ENCODE peak calls at places on chromosomes 3 and 15, in eight cellular contexts. W is effector memory CD4-positive, alpha-beta T cell; Z is psoas muscle; C is PC-3; G is mammary epithelial cell; F is right cardiac atrium; S is upper lobe of right lung; Y is sigmoid colon. I is an unnamed sample. For H3K9me3, the result is how much of the 10 kb centered on the place peaks cover.

GRCh38 chr15:36356978-36357582 is 222.3 kb upstream of the CDIN1 start:
- DNase-seq in W (no peak), Z (no peak), C (no peak), G (no peak), F (no peak), S (no peak), Y (no peak), I (no peak)

GRCh38 chr15:84871428-84871985 is 13.0 kb upstream of the SLC28A1 start:
- DNase-seq in W (no peak), Z (no peak), C (no peak), G (no peak), F (no peak), S (no peak), Y (no peak), I (no peak)

GRCh38 chr3:187852842-187853727 is 107.8 kb upstream of the BCL6 start:
- DNase-seq in W (no peak), Z (no peak), C (no peak), G (peak), F (no peak), S (no peak), Y (no peak), I (no peak)

GRCh38 chr15:88166330-88166993 is 90.1 kb downstream of the NTRK3 start:
- DNase-seq in W (no peak), Z (no peak), C (peak), G (no peak), F (no peak), S (no peak), Y (no peak), I (no peak)

GRCh38 chr15:80186066-80186465 is 33.3 kb downstream of the FAH start:
- DNase-seq in W (no peak), Z (no peak), C (no peak), G (no peak), F (no peak), S (no peak), Y (no peak), I (no peak)

GRCh38 chr3:4748701-4749378 is 230.4 kb upstream of the BHLHE40 start:
- DNase-seq in W (no peak), Z (no peak), C (no peak), G (no peak), F (no peak), S (no peak), Y (no peak), I (no peak)

GRCh38 chr15:33007295-33007855 is 187.1 kb downstream of the FMN1 start:
- DNase-seq in W (no peak), Z (no peak), C (peak), G (peak), F (no peak), S (no peak), Y (no peak), I (no peak)

GRCh38 chr15:92383528-92384326 is 10.0 kb upstream of the ST8SIA2 start:
- DNase-seq in W (no peak), Z (no peak), C (peak), G (no peak), F (peak), S (no peak), Y (no peak), I (peak)

GRCh38 chr15:41621200-41622193 is 38.7 kb upstream of the MGA start:
- DNase-seq in W (peak), Z (peak), C (peak), G (peak), F (peak), S (peak), Y (peak), I (peak)

GRCh38 chr15:45522931-45523331 is 376 bp upstream of the SLC30A4 start:
- DNase-seq in W (no peak), Z (no peak), C (peak), G (peak), F (no peak), S (no peak), Y (no peak), I (peak)

GRCh38 chr15:35209838-35210237 is 124.7 kb upstream of the NANOGP8 start:
- DNase-seq in W (no peak), Z (no peak), C (peak), G (peak), F (no peak), S (no peak), Y (no peak), I (no peak)

GRCh38 chr3:20668411-20668810 is 482.4 kb upstream of the SGO1 start:
- DNase-seq in W (no peak), Z (no peak), C (peak), G (no peak), F (peak), S (no peak), Y (no peak), I (no peak)

GRCh38 chr3:123158330-123158729 is 43.4 kb upstream of the SEC22A start:
- DNase-seq in W (no peak), Z (no peak), C (peak), G (no peak), F (no peak), S (no peak), Y (no peak), I (no peak)

GRCh38 chr3:122247825-122248185 is 64.3 kb downstream of the CASR start:
- DNase-seq in W (no peak), Z (no peak), C (no peak), G (no peak), F (no peak), S (no peak), Y (no peak), I (no peak)

GRCh38 chr3:44476181-44476599 is 1.3 kb downstream of the ZNF445 start:
- DNase-seq in W (no peak), Z (no peak), C (peak), G (peak), F (no peak), S (no peak), Y (no peak), I (no peak)

GRCh38 chr15:38049876-38050275 is 115.4 kb downstream of the TMCO5A start:
- DNase-seq in W (no peak), Z (no peak), C (peak), G (no peak), F (no peak), S (no peak), Y (no peak), I (no peak)

GRCh38 chr15:63504979-63505841 is 817 bp downstream of the USP3 start:
- DNase-seq in W (peak), Z (peak), C (peak), G (peak), F (peak), S (peak), Y (peak), I (peak)

GRCh38 chr15:44726568-44727461 is 9.5 kb upstream of the TRIM69 start:
- DNase-seq in W (peak), Z (no peak), C (peak), G (peak), F (no peak), S (no peak), Y (peak), I (peak)

GRCh38 chr15:63195257-63196023 is 6.0 kb downstream of the RAB8B start:
- DNase-seq in W (no peak), Z (no peak), C (no peak), G (no peak), F (peak), S (no peak), Y (peak), I (no peak)

GRCh38 chr15:92801412-92801773 is 98.7 kb upstream of the CHD2 start:
- DNase-seq in W (no peak), Z (no peak), C (peak), G (peak), F (no peak), S (no peak), Y (no peak), I (no peak)

GRCh38 chr3:151209652-151210051 is 6.6 kb upstream of the GPR171 start:
- DNase-seq in W (no peak), Z (no peak), C (no peak), G (peak), F (no peak), S (no peak), Y (no peak), I (no peak)

GRCh38 chr3:11581237-11582122 is 62.2 kb downstream of the VGLL4 start:
- DNase-seq in W (no peak), Z (no peak), C (no peak), G (peak), F (no peak), S (no peak), Y (no peak), I (no peak)

GRCh38 chr3:12901631-12902045 is 60.3 kb upstream of the RPL32 start:
- DNase-seq in W (no peak), Z (peak), C (no peak), G (no peak), F (peak), S (no peak), Y (no peak), I (no peak)

GRCh38 chr3:52787672-52788625 is 6.6 kb upstream of the ITIH3 start:
- DNase-seq in W (no peak), Z (no peak), C (no peak), G (no peak), F (no peak), S (no peak), Y (peak), I (no peak)

GRCh38 chr3:194262345-194263305 is 88.5 kb downstream of the CPN2 start:
- DNase-seq in W (no peak), Z (no peak), C (no peak), G (no peak), F (no peak), S (peak), Y (no peak), I (no peak)

GRCh38 chr3:133886031-133886722 is 9.5 kb downstream of the RAB6B start:
- DNase-seq in W (no peak), Z (no peak), C (no peak), G (no peak), F (no peak), S (no peak), Y (no peak), I (no peak)

GRCh38 chr15:95365615-95366107 is 964.8 kb upstream of the NR2F2 start:
- DNase-seq in W (no peak), Z (no peak), C (no peak), G (no peak), F (peak), S (no peak), Y (no peak), I (no peak)

GRCh38 chr3:50369271-50369670 is 9.9 kb upstream of the TMEM115 start:
- DNase-seq in W (no peak), Z (no peak), C (no peak), G (no peak), F (no peak), S (no peak), Y (no peak), I (no peak)

GRCh38 chr15:88258021-88258641 is 1.6 kb upstream of the NTRK3 start:
- DNase-seq in W (no peak), Z (no peak), C (no peak), G (no peak), F (peak), S (peak), Y (no peak), I (no peak)

GRCh38 chr3:154228561-154229216 is 95.6 kb downstream of the DHX36 start:
- DNase-seq in W (no peak), Z (no peak), C (no peak), G (no peak), F (no peak), S (no peak), Y (no peak), I (no peak)

GRCh38 chr3:123661973-123662372 is 77.1 kb upstream of the HACD2 start:
- DNase-seq in W (no peak), Z (no peak), C (no peak), G (no peak), F (no peak), S (no peak), Y (no peak), I (no peak)

GRCh38 chr3:46480481-46481195 is 15.9 kb upstream of the LTF start:
- DNase-seq in W (no peak), Z (no peak), C (no peak), G (no peak), F (no peak), S (no peak), Y (no peak), I (no peak)

GRCh38 chr3:10223676-10224639 is 24.3 kb upstream of the TATDN2 start:
- DNase-seq in W (peak), Z (no peak), C (no peak), G (no peak), F (no peak), S (no peak), Y (no peak), I (no peak)

GRCh38 chr15:87746333-87746732 is 510.2 kb downstream of the NTRK3 start:
- DNase-seq in W (no peak), Z (no peak), C (no peak), G (no peak), F (no peak), S (no peak), Y (no peak), I (no peak)

DNA sequence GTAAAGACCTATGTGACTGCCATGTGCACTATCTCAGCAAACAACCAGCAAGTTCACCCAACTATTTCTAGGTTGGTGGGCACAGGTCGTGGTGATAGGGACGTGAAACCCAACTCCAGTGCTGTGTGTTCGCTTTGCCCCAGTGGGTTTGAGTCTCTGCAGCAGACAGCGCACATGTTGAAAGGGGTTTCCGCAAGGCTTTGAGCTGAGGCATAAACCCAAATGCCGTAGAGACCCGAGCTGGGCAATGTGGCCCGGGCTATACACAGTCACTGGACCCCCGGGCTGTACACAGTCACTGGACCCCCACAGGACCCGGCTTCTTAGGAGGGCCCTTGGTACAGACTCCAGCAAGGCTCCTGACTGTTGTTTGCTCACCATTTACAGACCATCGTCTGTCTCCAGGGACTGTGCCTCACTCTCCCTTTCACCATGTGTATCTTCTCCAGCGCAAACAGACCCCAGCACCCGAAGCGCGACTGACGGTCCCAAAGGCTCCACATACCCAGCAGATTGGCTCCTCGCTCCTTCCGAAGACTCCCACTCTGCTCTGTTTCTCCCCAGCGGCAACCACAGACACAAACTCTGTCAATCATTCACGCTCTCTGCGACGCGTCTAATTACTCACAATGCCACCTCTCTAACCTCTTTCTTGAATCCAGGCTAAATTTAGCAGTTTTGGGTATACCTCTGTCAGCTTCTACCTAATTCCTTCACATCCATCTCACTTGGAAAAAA is 31.2 kb downstream of the PCSK6 start:
- DNase-seq in W (no peak), Z (no peak), C (no peak), G (no peak), F (no peak), S (no peak), Y (peak), I (no peak)
- H3K4me3 ChIP-seq in W (no peak), Z (no peak), C (no peak), G (no peak), F (no peak), S (no peak), Y (no peak), I (no peak)

GRCh38 chr15:47717036-47717611 is at the start of gene SEMA6D:
- DNase-seq in W (no peak), Z (peak), C (peak), G (peak), F (peak), S (peak), Y (peak), I (no peak)
- H3K27ac ChIP-seq in W (no peak), Z (peak), C (no peak), G (no peak), F (peak), S (peak), Y (peak), I (no peak)

DNA sequence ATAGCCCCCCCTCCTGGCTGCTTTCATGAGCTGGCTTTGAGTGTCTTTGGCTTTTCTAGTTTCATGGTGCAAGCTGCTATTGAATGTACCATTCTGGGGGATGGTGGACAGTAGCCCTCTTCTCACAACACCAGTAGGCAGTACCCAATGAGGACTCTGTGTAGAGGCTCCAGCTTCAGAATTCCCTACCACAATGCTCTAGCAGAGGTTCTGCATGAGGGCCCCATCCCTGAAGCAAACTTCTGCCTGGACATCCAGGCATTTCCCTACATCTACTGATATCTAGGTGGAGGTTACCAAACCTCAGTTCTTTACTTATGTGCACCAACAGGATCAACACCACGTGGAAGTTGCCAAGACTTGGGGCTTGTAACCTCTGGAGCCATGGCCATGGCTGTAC is 1742.9 kb downstream of the SI start:
- DNase-seq in W (no peak), Z (no peak), C (no peak), G (no peak), F (no peak), S (no peak), Y (no peak), I (no peak)
- H3K9me3 ChIP-seq in W (under half), Z (under half), C (under half), G (under half), F (under half), S (under half), Y (under half), I (under half)

GRCh38 chr3:8443829-8444791 is 57.5 kb upstream of the LMCD1 start:
- DNase-seq in W (no peak), Z (peak), C (peak), G (peak), F (peak), S (peak), Y (peak), I (no peak)
- H3K4me3 ChIP-seq in W (no peak), Z (peak), C (peak), G (no peak), F (no peak), S (no peak), Y (no peak), I (no peak)

GRCh38 chr3:99624536-99625236 is 13.7 kb upstream of the COL8A1 start:
- DNase-seq in W (no peak), Z (no peak), C (no peak), G (peak), F (no peak), S (no peak), Y (no peak), I (no peak)
- H3K27ac ChIP-seq in W (no peak), Z (no peak), C (no peak), G (no peak), F (no peak), S (no peak), Y (no peak), I (no peak)

GRCh38 chr3:58962816-58963215 is 87.0 kb downstream of the CFAP20DC start:
- DNase-seq in W (no peak), Z (no peak), C (no peak), G (peak), F (no peak), S (no peak), Y (no peak), I (no peak)
- H3K9me3 ChIP-seq in W (under half), Z (under half), C (under half), G (under half), F (under half), S (under half), Y (under half), I (under half)

GRCh38 chr3:98962951-98963350 is 61.5 kb upstream of the DCBLD2 start:
- DNase-seq in W (no peak), Z (no peak), C (peak), G (peak), F (no peak), S (no peak), Y (no peak), I (no peak)
- H3K4me3 ChIP-seq in W (no peak), Z (no peak), C (peak), G (no peak), F (no peak), S (no peak), Y (no peak), I (no peak)

GRCh38 chr3:149970716-149971402 is at the start of gene PFN2:
- DNase-seq in W (peak), Z (peak), C (peak), G (peak), F (peak), S (peak), Y (peak), I (peak)
- H3K27ac ChIP-seq in W (peak), Z (peak), C (peak), G (peak), F (peak), S (peak), Y (peak), I (no peak)